ENCODE peak calls at places on chromosomes 11 and 22, in ten cellular contexts. O is body of pancreas, B is GM23338, U is HL-60, J is lung, L is IMR-90, Z is fibroblast of lung, M is tibial nerve, G is ovary, Y is sigmoid colon. X is an unnamed sample.

GRCh38 chr11:61534025-61534900 is 25.7 kb downstream of the LRRC10B start:
- DNase-seq in O (no peak), B (no peak), U (no peak), J (no peak), L (no peak), Z (no peak), M (no peak), G (no peak), Y (no peak), X (no peak)

GRCh38 chr22:25127274-25127673 is 72.4 kb upstream of the CRYBB3 start:
- DNase-seq in O (no peak), B (no peak), U (no peak), J (no peak), L (no peak), Z (no peak), M (no peak), G (no peak), Y (no peak), X (no peak)

GRCh38 chr11:69489746-69490365 is 8.4 kb downstream of the LINC01488 start:
- DNase-seq in O (no peak), B (no peak), U (no peak), J (no peak), L (no peak), Z (no peak), M (no peak), G (no peak), Y (no peak), X (no peak)

GRCh38 chr11:114160884-114161283 is 101.4 kb downstream of the ZBTB16 start:
- DNase-seq in O (no peak), B (no peak), U (no peak), J (no peak), L (no peak), Z (no peak), M (no peak), G (no peak), Y (no peak), X (no peak)

GRCh38 chr22:19719055-19719482 is 4.3 kb upstream of the GP1BB start:
- DNase-seq in O (no peak), B (no peak), U (no peak), J (no peak), L (no peak), Z (no peak), M (no peak), G (peak), Y (no peak), X (no peak)

GRCh38 chr22:46561435-46561905 is 24.1 kb upstream of the CELSR1 start:
- DNase-seq in O (no peak), B (peak), U (no peak), J (no peak), L (peak), Z (peak), M (peak), G (no peak), Y (no peak), X (no peak)

GRCh38 chr11:35911013-35911412 is 32.8 kb upstream of the LDLRAD3 start:
- DNase-seq in O (no peak), B (no peak), U (no peak), J (no peak), L (no peak), Z (no peak), M (no peak), G (no peak), Y (no peak), X (no peak)

GRCh38 chr22:28934026-28934425 is 50.7 kb downstream of the ZNRF3 start:
- DNase-seq in O (peak), B (no peak), U (no peak), J (no peak), L (no peak), Z (no peak), M (no peak), G (no peak), Y (no peak), X (no peak)

GRCh38 chr22:35835998-35836691 is 118.5 kb downstream of the APOL5 start:
- DNase-seq in O (peak), B (peak), U (no peak), J (peak), L (peak), Z (peak), M (peak), G (peak), Y (peak), X (no peak)

GRCh38 chr11:102470257-102470656 is 17.7 kb upstream of the TMEM123 start:
- DNase-seq in O (no peak), B (no peak), U (no peak), J (no peak), L (no peak), Z (no peak), M (no peak), G (no peak), Y (no peak), X (no peak)

GRCh38 chr11:129939510-129939909 is 44.1 kb upstream of the NFRKB start:
- DNase-seq in O (no peak), B (no peak), U (no peak), J (no peak), L (no peak), Z (no peak), M (no peak), G (no peak), Y (no peak), X (no peak)

GRCh38 chr22:47046411-47047065 is 284.1 kb downstream of the TBC1D22A start:
- DNase-seq in O (no peak), B (no peak), U (no peak), J (no peak), L (no peak), Z (no peak), M (no peak), G (peak), Y (peak), X (no peak)

GRCh38 chr22:39502789-39503464 is 837 bp downstream of the MIEF1 start:
- DNase-seq in O (no peak), B (no peak), U (no peak), J (no peak), L (peak), Z (no peak), M (no peak), G (no peak), Y (no peak), X (no peak)

GRCh38 chr11:2443406-2443805 is 908 bp downstream of the TRPM5 start:
- DNase-seq in O (no peak), B (no peak), U (no peak), J (no peak), L (no peak), Z (no peak), M (no peak), G (no peak), Y (no peak), X (no peak)

GRCh38 chr11:118152552-118153471 is at the start of gene SCN4B:
- DNase-seq in O (peak), B (peak), U (peak), J (peak), L (peak), Z (peak), M (no peak), G (peak), Y (peak), X (no peak)

GRCh38 chr11:64659417-64660144 is 63.4 kb downstream of the NRXN2 start:
- DNase-seq in O (no peak), B (no peak), U (no peak), J (no peak), L (peak), Z (peak), M (no peak), G (no peak), Y (no peak), X (no peak)
- TF ChIP-seq CTCF in O (no peak), B (no peak), U (no peak), J (no peak), L (peak), Z (no peak), M (no peak), G (no peak), Y (no peak), X (no peak)

DNA sequence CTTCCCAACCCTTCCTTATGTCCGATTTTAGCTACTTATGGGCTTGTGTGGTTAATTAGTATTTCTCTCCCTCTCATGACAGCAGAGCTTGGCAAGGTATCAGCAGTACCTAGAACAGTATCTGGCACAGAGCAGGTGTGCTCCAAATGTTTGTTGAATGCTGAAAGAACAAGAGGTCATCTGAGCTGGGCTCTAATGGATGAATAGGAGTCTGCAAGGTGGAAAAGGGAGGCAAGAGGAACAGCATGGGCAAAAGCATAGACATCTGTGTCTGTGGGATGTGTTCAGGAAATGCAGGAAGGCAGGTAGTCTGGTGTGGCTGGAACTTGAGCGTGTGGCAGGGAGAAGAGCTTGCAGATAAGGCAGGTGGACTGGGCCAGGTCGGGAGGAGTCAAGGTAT is 19.0 kb downstream of the PRG3 start:
- DNase-seq in O (no peak), B (no peak), U (no peak), J (no peak), L (no peak), Z (no peak), M (no peak), G (no peak), Y (no peak), X (no peak)
- H3K27ac ChIP-seq in O (no peak), B (no peak), U (no peak), J (no peak), L (no peak), Z (no peak), M (no peak), G (no peak), Y (no peak), X (no peak)

GRCh38 chr11:122214567-122214966 is 98.6 kb upstream of the BLID start:
- DNase-seq in O (no peak), B (no peak), U (no peak), J (no peak), L (peak), Z (peak), M (no peak), G (no peak), Y (no peak), X (no peak)
- H3K4me3 ChIP-seq in O (no peak), B (no peak), U (no peak), J (no peak), L (no peak), Z (no peak), M (no peak), G (no peak), Y (no peak), X (no peak)

DNA sequence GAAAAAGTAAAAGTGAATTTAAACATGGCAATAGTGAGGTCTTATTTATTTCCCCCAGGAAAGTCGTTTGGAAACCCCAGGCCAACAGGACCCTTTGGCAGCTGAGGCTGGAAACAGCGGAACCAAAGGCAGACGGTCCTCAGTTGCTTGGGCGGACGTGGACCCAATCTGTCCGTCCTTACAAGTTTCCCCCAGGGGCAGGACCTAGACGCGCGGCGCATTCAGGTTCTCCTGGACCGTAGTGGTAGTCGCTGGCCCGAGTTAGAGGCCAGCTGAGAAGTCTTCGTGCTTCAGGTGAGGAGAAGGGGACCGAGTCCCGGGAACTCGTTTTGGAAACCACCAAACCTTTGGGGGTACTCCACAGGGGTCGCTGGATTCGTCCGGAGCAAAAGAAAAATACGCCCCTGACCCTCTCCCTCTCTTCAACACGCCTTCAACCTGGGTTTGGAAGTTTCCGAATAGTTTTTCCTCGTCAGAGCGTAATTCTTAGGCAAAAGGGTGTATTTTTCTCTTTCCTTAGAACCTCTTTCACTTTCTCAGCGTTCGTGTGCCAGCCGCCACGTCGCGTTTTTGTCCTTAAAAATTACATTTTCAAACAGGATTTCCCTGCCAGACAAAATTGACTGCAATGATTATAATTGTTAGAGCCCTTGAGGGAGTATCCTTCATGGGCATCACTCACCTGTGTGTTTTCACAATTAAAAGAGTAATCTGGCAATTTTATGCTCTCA is 2.1 kb downstream of the METTL15 start:
- DNase-seq in O (peak), B (peak), U (peak), J (peak), L (peak), Z (peak), M (peak), G (peak), Y (peak), X (peak)
- TF ChIP-seq CTCF in O (no peak), B (no peak), U (no peak), J (no peak), L (no peak), Z (peak), M (no peak), G (no peak), Y (no peak), X (no peak)

GRCh38 chr22:40853961-40854360 is 2.5 kb downstream of the ST13 start:
- DNase-seq in O (no peak), B (no peak), U (no peak), J (no peak), L (no peak), Z (peak), M (no peak), G (no peak), Y (no peak), X (no peak)
- H3K27ac ChIP-seq in O (no peak), B (peak), U (peak), J (no peak), L (no peak), Z (no peak), M (peak), G (no peak), Y (peak), X (no peak)